ENCODE peak calls at places on chromosomes 1 and 21, in five cellular contexts. V is A673, A is cardiac muscle cell, N is GM20000, K is WTC11. H is an unnamed sample.
A peak's percentile ranks its signal among the peaks of the same experiment; 100 is the strongest.

GRCh38 chr1:9576903-9577302 is 11.8 kb upstream of the TMEM201 start:
- DNase-seq in V (no peak), A (no peak), N (no peak), K (no peak), H (no peak)

GRCh38 chr1:53590581-53591515 is 131.6 kb downstream of the DMRTB1 start:
- DNase-seq in V (peak; percentile 78), A (peak; percentile 78), N (no peak), K (no peak), H (no peak)

GRCh38 chr21:46509760-46510159 is 51.1 kb downstream of the DIP2A start:
- DNase-seq in V (peak; percentile 19), A (peak; percentile 60), N (no peak), K (no peak), H (no peak)

GRCh38 chr1:37177230-37177864 is 143.0 kb upstream of the GRIK3 start:
- DNase-seq in V (peak; percentile 55), A (peak; percentile 29), N (peak; percentile 18), K (peak; percentile 69), H (peak; percentile 54)

GRCh38 chr1:46613661-46614603 is 2.7 kb downstream of the MOB3C start:
- DNase-seq in V (peak; percentile 86), A (peak; percentile 88), N (peak; percentile 82), K (peak; percentile 79), H (peak; percentile 85)

GRCh38 chr1:150210741-150211140 is 25.2 kb downstream of the ANP32E start:
- DNase-seq in V (no peak), A (no peak), N (no peak), K (no peak), H (no peak)

GRCh38 chr1:183553769-183554168 is 36.5 kb downstream of the NCF2 start:
- DNase-seq in V (no peak), A (peak; percentile 10), N (no peak), K (no peak), H (no peak)

GRCh38 chr1:159909381-159909780 is 9.4 kb upstream of the CFAP45 start:
- DNase-seq in V (no peak), A (no peak), N (no peak), K (no peak), H (no peak)

GRCh38 chr1:6136516-6137220 is 43.5 kb downstream of the CHD5 start:
- DNase-seq in V (no peak), A (no peak), N (no peak), K (peak; percentile 1), H (no peak)

GRCh38 chr1:59596956-59597355 is 217.8 kb upstream of the HOOK1 start:
- DNase-seq in V (no peak), A (no peak), N (no peak), K (no peak), H (no peak)

GRCh38 chr1:212118167-212118871 is 82.8 kb downstream of the DTL start:
- DNase-seq in V (no peak), A (peak; percentile 59), N (no peak), K (no peak), H (no peak)

GRCh38 chr1:236401698-236402097 is 7.6 kb downstream of the EDARADD start:
- DNase-seq in V (no peak), A (no peak), N (no peak), K (no peak), H (no peak)

GRCh38 chr1:55375617-55376258 is 160.6 kb upstream of the USP24 start:
- DNase-seq in V (peak; percentile 61), A (peak; percentile 69), N (peak; percentile 61), K (peak; percentile 42), H (peak; percentile 53)

GRCh38 chr21:21137986-21138385 is 139.8 kb downstream of the NCAM2 start:
- DNase-seq in V (no peak), A (peak; percentile 15), N (no peak), K (no peak), H (no peak)

GRCh38 chr1:161506336-161507223 is 1.3 kb downstream of the FCGR2A start:
- DNase-seq in V (peak; percentile 73), A (peak; percentile 60), N (no peak), K (no peak), H (no peak)

GRCh38 chr1:21205416-21205815 is 28.7 kb upstream of the EIF4G3 start:
- DNase-seq in V (no peak), A (no peak), N (no peak), K (no peak), H (no peak)

GRCh38 chr1:218301217-218301616 is 16.1 kb downstream of the RRP15 start:
- DNase-seq in V (no peak), A (no peak), N (no peak), K (no peak), H (no peak)

GRCh38 chr1:225879521-225880209 is 2.5 kb downstream of the TMEM63A start:
- DNase-seq in V (no peak), A (no peak), N (no peak), K (no peak), H (no peak)

GRCh38 chr21:41425954-41426655 is at the start of gene MX1:
- DNase-seq in V (no peak), A (peak; percentile 61), N (peak; percentile 91), K (peak; percentile 68), H (peak; percentile 24)

GRCh38 chr1:204225841-204226745 is 12.3 kb upstream of the GOLT1A start:
- DNase-seq in V (no peak), A (no peak), N (no peak), K (no peak), H (no peak)

GRCh38 chr1:59686170-59686569 is 128.6 kb upstream of the HOOK1 start:
- DNase-seq in V (no peak), A (no peak), N (no peak), K (no peak), H (no peak)

GRCh38 chr1:18556364-18556763 is 74.3 kb upstream of the PAX7 start:
- DNase-seq in V (peak; percentile 65), A (peak; percentile 37), N (no peak), K (no peak), H (peak; percentile 26)

GRCh38 chr1:162389971-162390370 is 8.4 kb downstream of the C1orf226 start:
- DNase-seq in V (no peak), A (no peak), N (no peak), K (no peak), H (no peak)

GRCh38 chr21:42570362-42570761 is 56.7 kb downstream of the SLC37A1 start:
- DNase-seq in V (no peak), A (no peak), N (no peak), K (no peak), H (no peak)

GRCh38 chr1:90973897-90974798 is 47.7 kb downstream of the ZNF644 start:
- DNase-seq in V (peak; percentile 64), A (peak; percentile 74), N (no peak), K (no peak), H (no peak)

GRCh38 chr21:44749759-44750674 is 38.6 kb upstream of the TSPEAR start:
- DNase-seq in V (no peak), A (no peak), N (no peak), K (no peak), H (no peak)

GRCh38 chr1:60068393-60069045 is 5.1 kb downstream of the C1orf87 start:
- DNase-seq in V (peak; percentile 51), A (peak; percentile 65), N (no peak), K (no peak), H (no peak)

GRCh38 chr1:234597894-234598293 is 12.1 kb downstream of the IRF2BP2 start:
- DNase-seq in V (peak; percentile 47), A (peak; percentile 69), N (peak; percentile 64), K (peak; percentile 34), H (no peak)

GRCh38 chr1:6834366-6834765 is 49.1 kb downstream of the CAMTA1 start:
- DNase-seq in V (no peak), A (no peak), N (no peak), K (no peak), H (no peak)

DNA sequence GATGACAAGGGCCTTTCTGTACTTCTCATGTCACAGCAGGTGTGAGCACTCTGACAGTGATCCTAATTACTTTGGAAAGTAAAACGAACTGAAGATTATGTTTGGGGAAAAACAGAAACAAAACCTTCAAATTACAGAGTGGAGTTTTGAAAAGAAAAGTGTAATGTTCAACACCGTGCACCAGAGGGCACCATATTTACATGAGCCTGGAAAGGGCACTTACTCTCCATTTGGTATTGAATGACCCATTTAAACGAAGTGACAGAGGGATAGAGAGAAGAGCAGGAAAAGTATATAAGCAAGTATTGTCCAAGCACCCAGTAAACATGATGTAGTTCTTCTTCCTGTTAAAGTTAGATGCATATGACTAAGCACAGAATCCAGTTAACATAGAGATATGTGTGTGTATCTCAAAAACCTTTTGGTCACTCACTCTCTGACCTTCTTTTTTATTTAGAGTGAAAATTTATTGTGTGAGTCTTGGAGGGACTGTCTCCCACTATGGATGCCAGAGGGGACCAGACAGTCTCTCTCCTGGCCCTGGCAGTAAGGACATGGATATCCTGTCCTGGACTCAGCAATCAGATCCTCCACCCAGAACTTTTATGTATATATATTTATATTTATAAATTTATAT is 3.8 kb upstream of the RGSL1 start:
- DNase-seq in V (peak; percentile 65), A (peak; percentile 70), N (peak; percentile 76), K (peak; percentile 22), H (peak; percentile 48)
- TF ChIP-seq CTCF in V (peak; percentile 79), A (peak; percentile 69), N (peak; percentile 57), K (peak; percentile 57), H (peak; percentile 92)

GRCh38 chr1:1752671-1753606 is 25.3 kb downstream of the NADK start:
- DNase-seq in V (no peak), A (no peak), N (no peak), K (no peak), H (no peak)
- TF ChIP-seq CTCF in V (no peak), A (no peak), N (no peak), K (no peak), H (no peak)

DNA sequence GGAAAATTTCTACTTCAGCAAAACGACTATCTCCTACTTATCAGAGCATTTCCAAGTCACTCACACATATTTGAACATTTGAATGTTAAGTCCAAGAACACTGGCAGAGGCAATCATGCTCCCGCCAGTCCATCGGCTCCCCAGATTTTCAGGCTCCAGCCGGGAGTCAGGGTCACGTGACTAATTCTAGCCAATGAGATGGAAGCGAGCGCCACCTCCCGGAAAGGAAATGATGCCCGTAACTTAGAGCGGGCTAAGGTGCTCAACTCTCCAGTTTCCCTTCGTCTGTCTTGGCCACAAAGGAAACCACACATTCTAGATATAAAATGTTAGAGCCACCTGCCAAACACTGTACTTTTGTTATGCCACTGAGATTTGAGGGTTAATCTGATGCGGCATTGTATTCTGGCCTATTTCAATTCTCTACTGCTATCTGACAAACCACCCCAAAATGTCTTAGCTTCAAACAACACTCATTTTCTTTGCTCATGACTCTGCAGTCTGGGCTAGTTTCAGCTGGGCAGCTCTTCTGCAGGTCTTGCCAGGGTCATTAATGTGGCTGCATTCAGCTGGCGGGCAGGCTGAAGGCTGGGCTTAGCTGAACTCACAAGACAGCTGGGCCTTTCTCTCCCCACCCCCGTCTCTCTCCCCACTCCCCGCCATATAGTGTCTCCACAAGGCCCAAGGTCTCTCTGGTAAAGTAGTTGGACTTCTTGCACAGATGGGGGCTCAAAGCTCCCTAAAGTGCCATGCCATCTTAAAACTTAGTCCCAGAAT is 16.5 kb upstream of the LHX4 start:
- DNase-seq in V (peak; percentile 52), A (peak; percentile 14), N (peak; percentile 80), K (peak; percentile 65), H (no peak)
- TF ChIP-seq CTCF in V (peak; percentile 22), A (no peak), N (no peak), K (no peak), H (no peak)

GRCh38 chr1:202333861-202334260 is 7.9 kb downstream of the UBE2T start:
- DNase-seq in V (no peak), A (no peak), N (no peak), K (no peak), H (no peak)

GRCh38 chr1:202324646-202325045 is 17.1 kb downstream of the UBE2T start:
- DNase-seq in V (no peak), A (no peak), N (no peak), K (no peak), H (no peak)

DNA sequence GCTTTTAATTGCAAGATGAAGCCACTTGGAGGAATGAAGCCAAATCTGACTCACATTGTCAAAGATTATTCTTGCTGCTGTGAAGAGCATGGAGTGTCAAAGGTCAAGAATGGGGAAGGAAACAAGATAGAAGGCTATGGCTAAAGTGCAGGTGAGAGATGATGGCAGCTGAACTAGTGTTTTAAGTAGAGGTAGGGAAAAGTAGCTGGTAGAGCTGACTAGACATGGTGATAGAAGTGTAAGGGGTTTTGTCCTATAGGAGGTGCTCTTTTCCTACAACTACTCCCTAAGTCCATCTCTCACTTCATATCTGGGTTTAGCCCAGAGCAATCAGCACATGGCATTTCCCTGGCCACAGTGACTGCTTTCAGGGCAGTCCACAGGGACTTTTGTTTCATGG is 11.8 kb downstream of the UBE2T start:
- DNase-seq in V (no peak), A (no peak), N (no peak), K (no peak), H (no peak)
- TF ChIP-seq CTCF in V (peak; percentile 12), A (peak; percentile 5), N (no peak), K (peak; percentile 22), H (no peak)